ENCODE peak calls at places on chromosome 5, in seven cellular contexts. L is HCT116, Y is fibroblast of mammary gland, V is IMR-90, D is pancreas, H is heart right ventricle, O is epithelial cell of esophagus. S is an unnamed sample.

GRCh38 chr5:756171-756570 is 28.4 kb downstream of the ZDHHC11B start:
- DNase-seq in L (no peak), Y (no peak), V (no peak), D (peak; percentile 52), H (peak; percentile 35), O (no peak), S (no peak)

GRCh38 chr5:74035521-74035937 is 409.5 kb downstream of the ARHGEF28 start:
- DNase-seq in L (peak; percentile 36), Y (peak; percentile 91), V (peak; percentile 69), D (no peak), H (no peak), O (peak; percentile 64), S (peak; percentile 58)

GRCh38 chr5:124677376-124677998 is 69.0 kb downstream of the ZNF608 start:
- DNase-seq in L (no peak), Y (no peak), V (peak; percentile 47), D (no peak), H (no peak), O (no peak), S (peak; percentile 72)

GRCh38 chr5:73448451-73449136 is at the start of gene FOXD1:
- DNase-seq in L (peak; percentile 92), Y (peak; percentile 82), V (peak; percentile 97), D (peak; percentile 26), H (peak; percentile 59), O (peak; percentile 75), S (peak; percentile 78)

GRCh38 chr5:88895681-88896501 is 12.9 kb upstream of the MEF2C start:
- DNase-seq in L (no peak), Y (no peak), V (no peak), D (no peak), H (no peak), O (no peak), S (no peak)

GRCh38 chr5:78929833-78930232 is 55.3 kb downstream of the ARSB start:
- DNase-seq in L (no peak), Y (no peak), V (no peak), D (no peak), H (no peak), O (peak; percentile 46), S (no peak)

GRCh38 chr5:142507528-142507927 is 178.4 kb downstream of the FGF1 start:
- DNase-seq in L (no peak), Y (peak; percentile 31), V (no peak), D (no peak), H (no peak), O (peak; percentile 77), S (no peak)

GRCh38 chr5:119131530-119132313 is 60.8 kb downstream of the DMXL1 start:
- DNase-seq in L (no peak), Y (peak; percentile 16), V (peak; percentile 19), D (no peak), H (no peak), O (no peak), S (no peak)

GRCh38 chr5:16669776-16670175 is 53.0 kb upstream of the RETREG1 start:
- DNase-seq in L (no peak), Y (peak; percentile 30), V (peak; percentile 92), D (no peak), H (no peak), O (no peak), S (no peak)

GRCh38 chr5:103598997-103599556 is 36.5 kb upstream of the NUDT12 start:
- DNase-seq in L (no peak), Y (peak; percentile 21), V (peak; percentile 11), D (no peak), H (no peak), O (no peak), S (no peak)

GRCh38 chr5:81626524-81626923 is 124.4 kb downstream of the SSBP2 start:
- DNase-seq in L (peak; percentile 36), Y (peak; percentile 78), V (peak; percentile 90), D (no peak), H (no peak), O (peak; percentile 78), S (no peak)

GRCh38 chr5:1144638-1145396 is 33.0 kb upstream of the SLC12A7 start:
- DNase-seq in L (no peak), Y (no peak), V (no peak), D (no peak), H (no peak), O (no peak), S (no peak)

GRCh38 chr5:158116965-158117364 is 258.0 kb upstream of the CLINT1 start:
- DNase-seq in L (no peak), Y (peak; percentile 69), V (no peak), D (no peak), H (no peak), O (no peak), S (no peak)

GRCh38 chr5:43110606-43111170 is 10.0 kb upstream of the ZNF131 start:
- DNase-seq in L (peak; percentile 16), Y (no peak), V (no peak), D (no peak), H (no peak), O (peak; percentile 18), S (no peak)

GRCh38 chr5:78483809-78484521 is 123.5 kb downstream of the SCAMP1 start:
- DNase-seq in L (no peak), Y (peak; percentile 79), V (peak; percentile 77), D (no peak), H (no peak), O (peak; percentile 49), S (peak; percentile 40)

DNA sequence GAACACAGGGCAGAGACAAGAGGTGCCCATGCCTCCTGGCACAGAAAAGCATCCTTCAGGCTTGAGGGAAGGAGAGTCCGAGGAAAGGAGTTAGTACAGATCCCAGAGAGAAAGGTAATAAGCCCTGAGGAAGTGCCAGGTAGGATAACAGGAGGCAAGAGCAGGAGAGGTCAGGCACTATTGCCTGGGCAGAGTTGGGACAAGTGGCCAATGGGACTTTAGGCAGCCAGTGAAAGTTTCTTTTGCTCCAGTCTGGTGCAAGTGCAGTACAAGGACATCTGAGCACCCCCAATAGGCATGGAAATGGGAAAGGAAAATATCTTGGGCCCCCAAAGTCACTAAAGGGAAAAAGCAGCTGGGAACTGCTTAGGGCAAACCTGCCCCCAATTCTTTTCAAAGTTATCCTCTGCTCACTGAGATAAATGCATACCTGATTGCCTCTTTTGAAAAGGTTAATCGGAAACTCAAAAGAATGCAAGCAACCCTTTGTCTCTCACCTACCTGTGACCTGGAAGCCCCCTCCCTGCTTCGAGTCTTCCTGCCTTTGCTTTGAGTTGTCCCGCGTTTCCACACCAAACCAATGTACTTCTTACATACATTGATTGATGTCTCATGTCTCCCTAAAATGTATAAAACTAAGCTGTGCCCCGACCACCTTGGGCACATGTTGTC is 46.5 kb downstream of the ELOVL7 start:
- DNase-seq in L (no peak), Y (no peak), V (no peak), D (no peak), H (no peak), O (no peak), S (no peak)
- H3K4me3 ChIP-seq in L (no peak overlapping the region), Y (no peak overlapping the region), V (no peak overlapping the region), D (no peak overlapping the region), H (no peak overlapping the region), O (no peak overlapping the region), S (no peak overlapping the region)

DNA sequence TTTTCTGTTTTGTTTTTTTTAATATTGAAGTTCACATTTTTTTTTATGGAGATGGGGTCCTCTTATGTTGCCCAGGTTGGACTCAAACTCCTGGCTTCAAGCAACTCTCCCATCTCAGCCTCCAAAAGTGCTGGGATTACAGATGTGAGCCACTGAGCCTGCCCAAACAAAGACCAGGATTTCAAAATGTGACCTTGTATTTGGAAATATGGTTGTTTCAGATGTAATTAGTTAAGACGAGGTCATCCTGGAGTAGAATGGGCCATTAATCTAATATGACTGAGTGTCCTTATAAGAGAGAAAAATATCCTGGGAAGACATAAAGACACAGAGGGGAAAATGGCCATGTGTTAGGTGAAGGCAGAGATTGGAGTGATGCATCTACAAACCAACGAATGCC is 340.5 kb downstream of the RAB3C start:
- DNase-seq in L (no peak), Y (peak; percentile 18), V (no peak), D (no peak), H (no peak), O (no peak), S (no peak)
- TF ChIP-seq CTCF in L (no peak), Y (no peak), V (no peak), D (no peak), H (no peak), O (no peak), S (no peak)

GRCh38 chr5:139767960-139768359 is 27.6 kb upstream of the PSD2 start:
- DNase-seq in L (no peak), Y (no peak), V (no peak), D (no peak), H (peak; percentile 49), O (no peak), S (no peak)

GRCh38 chr5:139772392-139772791 is 23.2 kb upstream of the PSD2 start:
- DNase-seq in L (no peak), Y (no peak), V (no peak), D (no peak), H (no peak), O (no peak), S (no peak)

GRCh38 chr5:139770722-139771121 is 24.9 kb upstream of the PSD2 start:
- DNase-seq in L (no peak), Y (no peak), V (no peak), D (no peak), H (no peak), O (no peak), S (no peak)

GRCh38 chr5:139768802-139769465 is 26.7 kb upstream of the PSD2 start:
- DNase-seq in L (no peak), Y (no peak), V (no peak), D (no peak), H (no peak), O (no peak), S (no peak)

GRCh38 chr5:139769477-139769876 is 26.1 kb upstream of the PSD2 start:
- DNase-seq in L (no peak), Y (no peak), V (no peak), D (no peak), H (no peak), O (no peak), S (no peak)
- H3K4me3 ChIP-seq in L (no peak overlapping the region), Y (no peak overlapping the region), V (no peak overlapping the region), D (no peak overlapping the region), H (no peak overlapping the region), O (no peak overlapping the region), S (no peak overlapping the region)

GRCh38 chr5:7015586-7016256 is 302.5 kb downstream of the TENT4A start:
- DNase-seq in L (no peak), Y (no peak), V (no peak), D (no peak), H (no peak), O (peak; percentile 0), S (no peak)
- TF ChIP-seq CTCF in L (no peak), Y (no peak), V (no peak), D (no peak), H (no peak), O (no peak), S (no peak)

DNA sequence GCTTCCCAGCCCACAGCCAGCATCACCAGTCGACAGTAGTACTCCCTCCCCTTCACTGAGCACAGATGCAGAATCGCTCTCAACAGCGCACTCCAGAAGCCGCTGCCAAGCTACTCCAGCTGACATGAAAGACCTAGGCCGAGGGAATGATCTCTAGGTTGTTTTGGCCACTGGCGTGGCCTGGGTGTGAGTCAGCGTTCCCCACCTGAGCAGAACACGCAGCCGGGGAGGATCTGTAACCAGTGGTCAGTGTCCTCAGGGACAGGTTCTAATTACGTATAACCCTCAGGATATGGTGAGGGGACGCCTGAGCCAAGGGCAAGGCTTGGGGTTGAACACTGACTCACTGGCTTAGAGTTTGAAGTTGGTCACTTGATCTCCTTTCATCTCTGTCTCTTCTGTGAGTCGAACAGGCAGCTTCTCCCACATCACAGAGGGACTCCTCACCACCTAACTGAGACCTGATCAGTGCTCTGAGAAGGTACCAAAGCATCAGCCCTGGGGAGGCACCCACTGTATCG is 76.9 kb upstream of the IL17B start:
- DNase-seq in L (peak; percentile 90), Y (peak; percentile 99), V (peak; percentile 86), D (no peak), H (peak; percentile 64), O (no peak), S (peak; percentile 88)
- H3K4me3 ChIP-seq in L (no peak overlapping the region), Y (no peak overlapping the region), V (no peak overlapping the region), D (no peak overlapping the region), H (no peak overlapping the region), O (no peak overlapping the region), S (no peak overlapping the region)

GRCh38 chr5:8340739-8341344 is 471.9 kb downstream of the MTRR start:
- DNase-seq in L (no peak), Y (peak; percentile 20), V (peak; percentile 23), D (no peak), H (no peak), O (peak; percentile 9), S (no peak)
- TF ChIP-seq CTCF in L (no peak), Y (peak; percentile 42), V (peak; percentile 62), D (peak; percentile 34), H (peak; percentile 65), O (peak; percentile 13), S (peak; percentile 12)